ENCODE peak calls at places on chromosomes 2 and 18, in four cellular contexts. T is HL-60, J is NCI-H2081, D is caudate nucleus. H is an unnamed sample.

GRCh38 chr18:48616484-48617255 is 77.8 kb downstream of the CTIF start:
- DNase-seq in D (no peak), J (no peak), T (no peak), H (no peak)

GRCh38 chr2:187093771-187094412 is 244.9 kb upstream of the ZSWIM2 start:
- DNase-seq in D (no peak), T (no peak), J (no peak), H (no peak)

GRCh38 chr2:62197609-62198236 is 1.8 kb downstream of the B3GNT2 start:
- DNase-seq in J (peak), D (no peak), T (peak), H (no peak)

GRCh38 chr2:111121028-111121872 is 536 bp downstream of the BCL2L11 start:
- DNase-seq in D (no peak), T (peak), J (peak), H (no peak)

GRCh38 chr2:147910990-147911473 is 66.2 kb downstream of the ACVR2A start:
- DNase-seq in T (peak), J (peak), D (peak), H (peak)

GRCh38 chr2:113894156-113894743 is 4.4 kb downstream of the ACTR3 start:
- DNase-seq in D (no peak), J (no peak), T (peak), H (peak)

GRCh38 chr2:178194600-178195389 is 483 bp downstream of the OSBPL6 start:
- DNase-seq in T (peak), J (peak), D (no peak), H (no peak)

GRCh38 chr2:38602732-38603401 is at the start of gene HNRNPLL:
- DNase-seq in T (peak), J (peak), D (peak), H (peak)

GRCh38 chr2:128798502-128799283 is 480.0 kb upstream of the HS6ST1 start:
- DNase-seq in T (no peak), D (no peak), J (no peak), H (no peak)

GRCh38 chr18:64032312-64032711 is 62.4 kb downstream of the SERPINB8 start:
- DNase-seq in J (no peak), T (no peak), D (no peak), H (no peak)

GRCh38 chr2:111196435-111196834 is 75.7 kb downstream of the BCL2L11 start:
- DNase-seq in T (no peak), J (no peak), D (no peak), H (no peak)

H was measured in SIG-M5.